ENCODE peak calls at places on chromosome 16, in ten cellular contexts. I is transverse colon, Y is suprapubic skin, D is HL-60, Q is upper lobe of left lung, A is vagina, R is breast epithelium, S is SK-N-SH, O is Panc1, P is HCT116. V is an unnamed sample.

GRCh38 chr16:83727018-83727417 is 80.8 kb upstream of the HSBP1 start:
- DNase-seq in S (no peak), P (no peak), Y (no peak), R (no peak), D (peak), I (no peak), Q (no peak), O (no peak), A (no peak), V (no peak)

GRCh38 chr16:658679-659571 is 9.0 kb upstream of the RHOT2 start:
- DNase-seq in O (no peak), I (no peak), R (no peak), S (peak), D (no peak), P (no peak), Q (no peak), A (no peak), Y (no peak), V (no peak)

GRCh38 chr16:10266809-10267208 is 84.6 kb upstream of the GRIN2A start:
- DNase-seq in I (no peak), Q (no peak), O (no peak), R (no peak), S (no peak), D (no peak), P (no peak), A (no peak), Y (no peak), V (no peak)

GRCh38 chr16:51416921-51417320 is 265.9 kb upstream of the SALL1 start:
- DNase-seq in P (no peak), O (no peak), Y (no peak), S (no peak), D (no peak), I (no peak), R (no peak), A (no peak), Q (no peak), V (no peak)

GRCh38 chr16:626787-627457 is 3.9 kb upstream of the WFIKKN1 start:
- DNase-seq in Q (no peak), D (no peak), A (no peak), Y (peak), O (peak), S (no peak), I (no peak), R (no peak), P (peak), V (no peak)

GRCh38 chr16:85149776-85150175 is 37.5 kb upstream of the CIBAR2 start:
- DNase-seq in A (no peak), I (no peak), Y (no peak), P (no peak), R (peak), D (no peak), O (no peak), Q (no peak), S (no peak), V (peak)

GRCh38 chr16:27179500-27180072 is 23.7 kb upstream of the KDM8 start:
- DNase-seq in O (no peak), I (peak), P (peak), A (no peak), D (peak), S (peak), Q (peak), R (peak), Y (peak), V (peak)

GRCh38 chr16:66278604-66279262 is 87.8 kb upstream of the CDH5 start:
- DNase-seq in R (no peak), A (peak), P (no peak), O (no peak), Q (peak), I (no peak), D (no peak), S (no peak), Y (peak), V (no peak)

GRCh38 chr16:1787322-1788094 is 4.7 kb downstream of the NUBP2 start:
- DNase-seq in S (no peak), I (no peak), D (no peak), Y (no peak), O (no peak), R (no peak), P (no peak), Q (no peak), A (no peak), V (no peak)

GRCh38 chr16:46852130-46852529 is 21.1 kb upstream of the C16orf87 start:
- DNase-seq in S (no peak), O (no peak), Q (no peak), P (no peak), D (no peak), A (no peak), R (no peak), Y (no peak), I (no peak), V (no peak)

GRCh38 chr16:4461250-4462085 is 13.0 kb downstream of the NMRAL1 start:
- DNase-seq in O (no peak), I (no peak), Y (no peak), Q (no peak), D (no peak), A (no peak), P (no peak), R (no peak), S (peak), V (no peak)

GRCh38 chr16:81630632-81631026 is 148.5 kb upstream of the PLCG2 start:
- DNase-seq in R (no peak), O (no peak), D (no peak), S (no peak), Q (no peak), P (no peak), A (no peak), Y (no peak), I (no peak), V (no peak)
- TF ChIP-seq POLR2AphosphoS5 in R (no peak), O (no peak), D (no peak), S (no peak), Q (no peak), P (no peak), A (no peak), Y (no peak), I (no peak), V (no peak)

GRCh38 chr16:11402051-11402744 is 56.9 kb downstream of the RMI2 start:
- DNase-seq in O (no peak), R (no peak), I (no peak), D (no peak), S (peak), A (no peak), Q (no peak), Y (no peak), P (no peak), V (no peak)
- TF ChIP-seq POLR2AphosphoS5 in O (no peak), R (no peak), I (no peak), D (no peak), S (no peak), A (peak), Q (no peak), Y (no peak), P (no peak), V (no peak)

DNA sequence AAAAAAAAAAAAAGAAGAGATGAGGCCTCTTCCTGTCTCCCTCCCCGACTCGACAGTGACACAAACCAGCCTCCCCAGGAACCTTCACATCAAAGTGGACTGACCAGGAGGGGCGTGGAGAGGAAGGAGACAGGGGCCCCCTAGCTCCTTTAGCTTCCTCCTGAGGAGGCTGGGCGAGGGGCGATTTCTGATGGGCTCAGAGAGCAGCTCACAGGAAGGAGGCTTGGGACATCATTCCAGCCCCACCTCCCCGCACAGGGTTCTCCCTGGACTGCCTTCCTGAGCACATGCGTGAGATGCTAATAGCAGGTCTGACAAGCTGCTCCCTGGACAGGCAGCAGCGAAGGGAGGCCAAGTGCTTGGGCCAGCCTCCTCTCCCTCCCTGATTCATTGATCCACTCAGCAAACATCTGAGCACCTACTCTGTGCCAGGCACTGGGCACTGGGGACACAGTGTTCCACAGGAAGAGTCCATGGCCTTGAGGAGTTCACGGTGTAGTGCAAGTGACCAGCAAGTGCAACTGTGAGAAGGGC is 14.4 kb upstream of the DOK4 start:
- DNase-seq in P (no peak), Q (peak), Y (no peak), A (no peak), D (no peak), O (no peak), R (no peak), I (no peak), S (peak), V (no peak)
- TF ChIP-seq POLR2AphosphoS5 in P (no peak), Q (no peak), Y (no peak), A (no peak), D (no peak), O (no peak), R (no peak), I (no peak), S (no peak), V (no peak)

DNA sequence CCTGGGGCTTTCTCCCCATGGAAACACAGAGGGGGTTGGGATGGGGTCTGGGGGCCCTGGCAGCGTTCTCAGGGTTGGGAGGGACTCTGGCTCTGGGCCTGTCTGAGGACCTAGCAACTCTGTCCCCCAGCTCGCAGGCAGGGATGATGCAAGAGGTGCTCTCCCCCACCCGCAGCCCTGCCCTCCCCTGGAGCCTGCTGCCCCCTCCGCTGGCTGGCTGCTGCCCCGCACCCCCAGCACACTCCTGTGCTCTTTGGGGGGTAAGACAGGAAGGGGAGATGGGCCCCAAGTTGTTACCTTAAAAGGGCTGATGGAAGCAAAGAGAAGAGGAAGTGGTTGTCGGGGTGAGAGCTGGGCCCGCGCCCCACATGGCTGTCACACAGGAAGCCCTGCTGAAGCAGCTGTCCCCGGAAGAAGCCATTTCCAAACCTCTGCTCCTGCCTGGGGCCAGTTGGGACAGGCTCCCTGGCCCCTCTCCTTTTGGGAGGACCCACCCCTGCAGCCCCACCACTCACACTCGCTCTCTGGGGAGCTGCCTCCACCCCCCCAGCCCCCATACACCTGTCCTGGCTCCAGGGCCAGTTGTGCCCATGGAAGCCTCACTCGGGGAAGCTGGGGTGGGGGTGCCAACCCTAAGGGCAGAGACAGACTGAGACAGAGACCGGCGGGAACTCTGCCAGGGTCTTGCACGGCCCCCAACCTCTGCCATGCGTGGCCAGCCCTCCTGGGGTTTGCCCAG is 2.5 kb downstream of the CORO1A start:
- DNase-seq in O (no peak), Y (no peak), A (no peak), D (peak), S (peak), I (peak), R (no peak), P (no peak), Q (peak), V (peak)
- TF ChIP-seq POLR2AphosphoS5 in O (no peak), Y (no peak), A (peak), D (peak), S (no peak), I (no peak), R (no peak), P (no peak), Q (peak), V (peak)

V was measured in stomach.